ENCODE peak calls at places on chromosomes 16 and 17, in seven cellular contexts. Z, T, K, X, F, I and U are unnamed samples.

GRCh38 chr17:29177871-29178749 is 2.1 kb downstream of the MYO18A start:
- DNase-seq in Z (no peak), T (no peak), K (peak), X (no peak), F (peak), I (no peak), U (no peak)

GRCh38 chr16:74862743-74863244 is 88.2 kb upstream of the FA2H start:
- DNase-seq in Z (peak), T (peak), K (peak), X (peak), F (peak), I (no peak), U (peak)

GRCh38 chr16:51731160-51731559 is 580.1 kb upstream of the SALL1 start:
- DNase-seq in Z (no peak), T (no peak), K (no peak), X (no peak), F (no peak), I (no peak), U (no peak)

GRCh38 chr17:81064746-81065475 is 30.0 kb downstream of the BAIAP2 start:
- DNase-seq in Z (no peak), T (no peak), K (no peak), X (no peak), F (no peak), I (no peak), U (no peak)

GRCh38 chr17:57604771-57605733 is 140.0 kb downstream of the CCDC182 start:
- DNase-seq in Z (peak), T (peak), K (no peak), X (peak), F (no peak), I (no peak), U (peak)

GRCh38 chr17:7029096-7029495 is 6.2 kb downstream of the BCL6B start:
- DNase-seq in Z (no peak), T (no peak), K (no peak), X (no peak), F (no peak), I (no peak), U (no peak)

GRCh38 chr17:79840204-79840988 is 1.2 kb upstream of the CBX4 start:
- DNase-seq in Z (no peak), T (peak), K (no peak), X (no peak), F (no peak), I (no peak), U (no peak)

GRCh38 chr17:512926-513325 is 160.3 kb upstream of the RPH3AL start:
- DNase-seq in Z (no peak), T (peak), K (no peak), X (no peak), F (no peak), I (no peak), U (no peak)

GRCh38 chr17:8846768-8847211 is 20.7 kb downstream of the PIK3R6 start:
- DNase-seq in Z (no peak), T (peak), K (peak), X (no peak), F (peak), I (no peak), U (no peak)

GRCh38 chr16:67433131-67433719 is 2.3 kb downstream of the HSD11B2 start:
- DNase-seq in Z (no peak), T (no peak), K (no peak), X (no peak), F (no peak), I (no peak), U (no peak)

GRCh38 chr16:3904875-3905274 is 24.4 kb upstream of the CREBBP start:
- DNase-seq in Z (no peak), T (no peak), K (no peak), X (no peak), F (no peak), I (no peak), U (no peak)

GRCh38 chr17:56290486-56291118 is 137.3 kb downstream of the ANKFN1 start:
- DNase-seq in Z (no peak), T (no peak), K (no peak), X (no peak), F (no peak), I (no peak), U (no peak)

GRCh38 chr16:57769541-57770145 is 32.6 kb downstream of the KIFC3 start:
- DNase-seq in Z (no peak), T (no peak), K (no peak), X (no peak), F (no peak), I (no peak), U (no peak)
- TF ChIP-seq TAF1 in Z (no peak), T (no peak), K (no peak), X (no peak), F (no peak), I (no peak), U (no peak)

GRCh38 chr16:4935231-4935855 is 1.6 kb downstream of the PPL start:
- DNase-seq in Z (no peak), T (no peak), K (no peak), X (no peak), F (no peak), I (no peak), U (no peak)
- TF ChIP-seq TAF1 in Z (no peak), T (no peak), K (no peak), X (no peak), F (no peak), I (no peak), U (no peak)

GRCh38 chr16:17266606-17267313 is 204.0 kb downstream of the XYLT1 start:
- DNase-seq in Z (no peak), T (no peak), K (no peak), X (no peak), F (no peak), I (no peak), U (no peak)
- TF ChIP-seq TAF1 in Z (no peak), T (no peak), K (no peak), X (no peak), F (no peak), I (no peak), U (no peak)

GRCh38 chr17:17839792-17840707 is 3.3 kb upstream of the SREBF1 start:
- DNase-seq in Z (no peak), T (peak), K (peak), X (peak), F (peak), I (peak), U (peak)

GRCh38 chr17:17836818-17837379 is at the start of gene SREBF1:
- DNase-seq in Z (no peak), T (peak), K (peak), X (peak), F (peak), I (peak), U (peak)

GRCh38 chr17:17836250-17836817 is 452 bp downstream of the SREBF1 start:
- DNase-seq in Z (peak), T (peak), K (peak), X (peak), F (peak), I (peak), U (peak)

GRCh38 chr17:17837380-17837821 is 615 bp upstream of the SREBF1 start:
- DNase-seq in Z (no peak), T (no peak), K (no peak), X (no peak), F (peak), I (no peak), U (no peak)

GRCh38 chr17:17837966-17838962 is 1.5 kb upstream of the SREBF1 start:
- DNase-seq in Z (no peak), T (no peak), K (no peak), X (no peak), F (peak), I (no peak), U (no peak)
- TF ChIP-seq TAF1 in Z (no peak), T (no peak), K (no peak), X (no peak), F (peak), I (no peak), U (no peak)

GRCh38 chr17:2309338-2310143 is 5.8 kb downstream of the SRR start:
- DNase-seq in Z (no peak), T (no peak), K (no peak), X (no peak), F (no peak), I (no peak), U (no peak)

GRCh38 chr17:2312736-2313135 is 9.0 kb downstream of the SRR start:
- DNase-seq in Z (no peak), T (no peak), K (no peak), X (no peak), F (no peak), I (no peak), U (no peak)
- TF ChIP-seq TAF1 in Z (no peak), T (no peak), K (no peak), X (no peak), F (no peak), I (no peak), U (no peak)

DNA sequence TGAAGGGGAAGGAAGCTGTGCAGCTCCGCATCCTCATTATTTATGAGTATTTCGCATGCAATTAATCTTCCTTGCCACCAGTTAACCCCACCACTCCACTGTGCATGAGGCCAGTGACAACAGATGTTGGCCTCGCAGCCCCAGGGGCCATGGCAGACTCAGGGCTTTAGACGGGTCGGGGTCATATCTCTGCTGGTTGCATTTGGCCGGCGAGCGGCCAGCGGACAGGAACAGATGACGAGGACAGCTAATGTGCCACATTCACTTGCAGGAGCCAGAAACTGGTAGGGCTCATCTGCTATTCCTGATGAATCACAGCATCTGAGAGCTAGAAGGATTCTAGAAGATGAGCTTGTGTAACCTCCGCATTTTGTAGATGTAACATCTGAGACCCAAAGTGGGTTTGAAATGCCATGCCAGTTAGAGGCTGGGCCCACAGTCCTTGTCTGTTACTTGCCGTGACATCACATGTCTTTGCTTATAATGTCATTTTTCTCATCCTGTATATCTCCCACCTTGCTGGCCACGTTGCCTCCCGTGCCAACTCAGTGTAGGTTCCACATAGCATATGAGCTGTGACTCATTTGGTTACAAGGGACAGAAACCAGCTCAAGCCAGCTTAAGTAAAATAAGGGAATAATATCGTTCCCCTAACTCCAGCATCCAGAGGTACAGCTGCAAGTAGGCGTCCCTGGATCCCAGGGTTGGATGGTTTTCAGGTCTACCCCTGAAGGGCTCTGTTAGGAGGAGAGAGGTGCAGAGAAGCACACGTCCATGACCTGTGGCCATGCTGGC is 137.2 kb downstream of the SNX29 start:
- DNase-seq in Z (no peak), T (peak), K (no peak), X (no peak), F (no peak), I (no peak), U (no peak)
- TF ChIP-seq TAF1 in Z (no peak), T (no peak), K (no peak), X (no peak), F (no peak), I (no peak), U (no peak)